ENCODE peak calls at places on chromosomes 5 and 9, in four cellular contexts. G is progenitor cell of endocrine pancreas, P is GM12864, B is MM.1S. M is an unnamed sample.

GRCh38 chr5:90557391-90557790 is 1.2 kb upstream of the ADGRV1 start:
- DNase-seq in P (no peak), G (no peak), B (no peak), M (no peak)

GRCh38 chr9:22039258-22039657 is 30.2 kb upstream of the CDKN2B start:
- DNase-seq in G (no peak), B (no peak), P (no peak), M (no peak)

GRCh38 chr5:169039592-169039991 is 261.3 kb downstream of the SLIT3 start:
- DNase-seq in G (no peak), P (no peak), B (no peak), M (no peak)

GRCh38 chr5:150469718-150470470 is 20.4 kb upstream of the RPS14 start:
- DNase-seq in G (no peak), P (no peak), B (no peak), M (no peak)

GRCh38 chr5:5473224-5473623 is 50.7 kb downstream of the ICE1 start:
- DNase-seq in B (no peak), P (no peak), G (no peak), M (no peak)

GRCh38 chr9:109274768-109275596 is 45.9 kb downstream of the EPB41L4B start:
- DNase-seq in B (no peak), P (no peak), G (no peak), M (no peak)

GRCh38 chr5:58080573-58080972 is 379.3 kb downstream of the PLK2 start:
- DNase-seq in G (no peak), B (no peak), P (no peak), M (no peak)

GRCh38 chr5:54659651-54660050 is 142.1 kb downstream of the SNX18 start:
- DNase-seq in P (no peak), G (no peak), B (no peak), M (no peak)

GRCh38 chr9:70413427-70413797 is 1.0 kb downstream of the KLF9 start:
- DNase-seq in B (peak; percentile 55), P (no peak), G (peak; percentile 14), M (no peak)

GRCh38 chr9:91837982-91838731 is 111.9 kb downstream of the ROR2 start:
- DNase-seq in B (no peak), G (no peak), P (no peak), M (no peak)

GRCh38 chr9:81737871-81738507 is 48.6 kb upstream of the TLE1 start:
- DNase-seq in P (no peak), B (no peak), G (no peak), M (no peak)

GRCh38 chr5:113204525-113205161 is 228.0 kb downstream of the DCP2 start:
- DNase-seq in B (no peak), G (no peak), P (no peak), M (no peak)

GRCh38 chr5:4905674-4906528 is 234.2 kb upstream of the ADAMTS16 start:
- DNase-seq in G (no peak), B (no peak), P (no peak), M (no peak)

GRCh38 chr9:110427497-110428104 is 89.9 kb upstream of the TXNDC8 start:
- DNase-seq in G (no peak), B (peak; percentile 62), P (peak; percentile 8), M (no peak)

GRCh38 chr5:2320611-2321010 is 430.9 kb downstream of the IRX2 start:
- DNase-seq in G (no peak), P (no peak), B (no peak), M (no peak)

DNA sequence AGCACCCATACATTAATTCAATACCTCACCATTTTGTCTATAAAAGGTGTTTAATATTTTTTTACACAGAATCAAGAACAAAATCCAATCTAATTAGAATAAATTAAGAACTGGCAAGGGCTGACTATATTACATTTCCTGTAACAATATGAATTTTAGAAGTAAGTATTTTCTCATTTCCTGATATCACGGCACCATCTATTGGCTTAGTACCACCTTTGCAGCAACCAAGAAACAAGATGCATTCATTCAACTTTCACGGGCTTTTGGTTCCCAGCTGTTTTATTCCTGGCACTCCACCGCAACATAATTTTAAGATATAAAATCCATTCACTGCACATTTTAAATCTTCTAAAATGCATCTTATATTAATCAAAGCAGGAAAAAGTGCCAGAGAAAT is 20.6 kb downstream of the PSMB7 start:
- DNase-seq in B (no peak), G (no peak), P (no peak), M (no peak)
- TF ChIP-seq CTCF in B (no peak), G (no peak), P (peak; percentile 11), M (no peak)

GRCh38 chr5:68460147-68460760 is 244.7 kb downstream of the PIK3R1 start:
- DNase-seq in B (peak; percentile 59), G (no peak), P (peak; percentile 66), M (no peak)
- TF ChIP-seq CTCF in B (peak; percentile 75), G (peak; percentile 71), P (peak; percentile 57), M (peak; percentile 54)

GRCh38 chr9:71876829-71877228 is 34.2 kb downstream of the ABHD17B start:
- DNase-seq in B (no peak), P (no peak), G (no peak), M (no peak)
- TF ChIP-seq CTCF in B (no peak), P (no peak), G (no peak), M (no peak)

DNA sequence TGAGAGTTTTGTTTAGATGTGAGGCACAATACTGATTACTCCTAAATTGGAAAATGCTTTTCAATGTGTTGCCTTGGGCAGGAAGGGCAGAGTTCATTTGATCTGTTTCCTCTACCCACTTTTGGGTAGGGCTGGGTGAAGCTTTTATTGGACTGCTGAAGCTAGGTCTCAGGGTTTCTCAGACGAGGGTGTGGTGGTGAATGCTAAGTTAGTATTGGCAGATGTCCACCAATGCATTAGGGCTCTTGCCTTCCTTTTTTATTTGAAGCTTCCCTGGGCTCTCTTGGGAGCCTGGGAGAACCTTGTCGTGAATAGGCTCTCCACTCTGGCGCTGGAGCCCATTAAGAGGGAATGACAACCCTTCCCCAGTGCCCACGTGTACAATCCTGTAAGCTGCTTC is 23.1 kb downstream of the SPTAN1 start:
- DNase-seq in B (no peak), G (no peak), P (no peak), M (no peak)
- TF ChIP-seq CTCF in B (no peak), G (no peak), P (no peak), M (no peak)

GRCh38 chr5:140358738-140359310 is 1.2 kb upstream of the SLC4A9 start:
- DNase-seq in G (no peak), P (no peak), B (no peak), M (no peak)
- TF ChIP-seq CTCF in G (peak; percentile 51), P (peak; percentile 30), B (peak; percentile 14), M (no peak)

GRCh38 chr9:130598188-130598587 is 18.8 kb downstream of the FUBP3 start:
- DNase-seq in P (no peak), B (no peak), G (no peak), M (no peak)
- TF ChIP-seq CTCF in P (no peak), B (no peak), G (no peak), M (no peak)

GRCh38 chr5:78496373-78496772 is 136.0 kb downstream of the SCAMP1 start:
- DNase-seq in P (no peak), B (no peak), G (no peak), M (no peak)

GRCh38 chr5:78495800-78496199 is 135.4 kb downstream of the SCAMP1 start:
- DNase-seq in B (no peak), P (no peak), G (no peak), M (no peak)

GRCh38 chr5:78492650-78493049 is 132.2 kb downstream of the SCAMP1 start:
- DNase-seq in G (no peak), B (no peak), P (no peak), M (no peak)

GRCh38 chr5:78490709-78491485 is 130.5 kb downstream of the SCAMP1 start:
- DNase-seq in G (no peak), P (no peak), B (no peak), M (no peak)

GRCh38 chr5:78492216-78492615 is 131.8 kb downstream of the SCAMP1 start:
- DNase-seq in P (no peak), B (no peak), G (no peak), M (no peak)
- TF ChIP-seq CTCF in P (no peak), B (no peak), G (no peak), M (no peak)

GRCh38 chr9:2985343-2985742 is 141.4 kb upstream of the PUM3 start:
- DNase-seq in B (no peak), P (no peak), G (no peak), M (no peak)

GRCh38 chr9:2992427-2992826 is 148.5 kb upstream of the PUM3 start:
- DNase-seq in B (no peak), G (no peak), P (no peak), M (no peak)

GRCh38 chr9:2987679-2988078 is 143.8 kb upstream of the PUM3 start:
- DNase-seq in B (no peak), G (no peak), P (no peak), M (no peak)

DNA sequence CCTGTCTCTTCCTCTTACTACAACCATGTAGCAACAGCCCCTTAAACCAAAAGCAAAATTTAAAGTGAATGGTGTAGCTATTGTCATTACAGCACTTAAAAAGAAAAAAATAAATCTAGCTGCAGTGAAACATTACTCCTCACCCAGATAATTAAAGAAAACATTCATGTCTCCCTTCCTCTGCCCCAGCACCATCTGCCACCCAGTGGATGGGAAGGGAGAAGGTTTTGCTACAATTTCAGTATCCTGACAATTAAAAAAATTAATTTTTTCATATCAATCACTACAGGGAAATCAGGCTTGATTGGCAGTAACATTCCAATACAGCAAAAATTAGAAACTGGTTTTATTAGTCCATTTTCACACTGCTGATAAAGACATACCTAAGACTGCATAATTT is 147.4 kb upstream of the PUM3 start:
- DNase-seq in P (no peak), B (no peak), G (no peak), M (no peak)
- TF ChIP-seq CTCF in P (no peak), B (no peak), G (no peak), M (no peak)

M was measured in activated B cell treated with CpG ODN at 0.5 μM for 24 hours.